ENCODE peak calls at places on chromosomes 7 and 10, in four cellular contexts. P is AG09309, M is ascending aorta, L is lung. X is an unnamed sample.

GRCh38 chr10:88213206-88213605 is 349.8 kb downstream of the PTEN start:
- DNase-seq in P (no peak), M (no peak), L (no peak), X (no peak)

GRCh38 chr7:151060416-151061234 is 1.2 kb downstream of the SLC4A2 start:
- DNase-seq in P (no peak), M (no peak), L (no peak), X (no peak)

GRCh38 chr7:25319707-25320106 is 91.4 kb upstream of the NPVF start:
- DNase-seq in P (no peak), M (no peak), L (no peak), X (peak; percentile 18)

GRCh38 chr7:38558786-38559185 is 72.4 kb downstream of the AMPH start:
- DNase-seq in P (no peak), M (no peak), L (no peak), X (no peak)

GRCh38 chr10:36555036-36555435 is 570.4 kb upstream of the ANKRD30A start:
- DNase-seq in P (no peak), M (no peak), L (no peak), X (no peak)

GRCh38 chr7:106098889-106099288 is 13.2 kb downstream of the SYPL1 start:
- DNase-seq in P (no peak), M (no peak), L (no peak), X (no peak)

GRCh38 chr7:477626-478220 is 41.9 kb downstream of the PDGFA start:
- DNase-seq in P (no peak), M (no peak), L (no peak), X (no peak)

GRCh38 chr7:101233907-101234547 is 3.6 kb downstream of the CLDN15 start:
- DNase-seq in P (no peak), M (no peak), L (no peak), X (no peak)

GRCh38 chr10:130807096-130807495 is 504.4 kb downstream of the TCERG1L start:
- DNase-seq in P (no peak), M (no peak), L (no peak), X (no peak)

GRCh38 chr7:13628231-13629001 is 361.1 kb downstream of the ETV1 start:
- DNase-seq in P (peak; percentile 44), M (no peak), L (no peak), X (no peak)

GRCh38 chr10:51100221-51100620 is 25.9 kb downstream of the PRKG1 start:
- DNase-seq in P (no peak), M (no peak), L (no peak), X (no peak)

GRCh38 chr10:51117053-51117660 is 42.9 kb downstream of the PRKG1 start:
- DNase-seq in P (no peak), M (no peak), L (no peak), X (no peak)

GRCh38 chr7:93147358-93147757 is 827 bp downstream of the SAMD9L start:
- DNase-seq in P (no peak), M (no peak), L (peak; percentile 42), X (peak; percentile 44)

GRCh38 chr7:140080919-140081318 is 18.2 kb upstream of the PARP12 start:
- DNase-seq in P (no peak), M (no peak), L (peak; percentile 22), X (no peak)

GRCh38 chr10:119297207-119297968 is 90.0 kb downstream of the GRK5 start:
- DNase-seq in P (no peak), M (no peak), L (no peak), X (no peak)

GRCh38 chr7:24700446-24701044 is 56.7 kb downstream of the GSDME start:
- DNase-seq in P (no peak), M (no peak), L (no peak), X (no peak)

GRCh38 chr7:84210301-84210700 is 15.7 kb upstream of the SEMA3A start:
- DNase-seq in P (no peak), M (no peak), L (no peak), X (no peak)

GRCh38 chr10:123583639-123584418 is 82.3 kb upstream of the GPR26 start:
- DNase-seq in P (peak; percentile 82), M (peak; percentile 95), L (peak; percentile 82), X (no peak)

GRCh38 chr7:129784783-129785456 is 167.8 kb downstream of the UBE2H start:
- DNase-seq in P (no peak), M (no peak), L (no peak), X (no peak)

GRCh38 chr10:48767752-48768450 is 83.2 kb downstream of the WDFY4 start:
- DNase-seq in P (no peak), M (no peak), L (no peak), X (no peak)

GRCh38 chr7:107318523-107319160 is 149.8 kb downstream of the HBP1 start:
- DNase-seq in P (no peak), M (no peak), L (no peak), X (no peak)

GRCh38 chr7:34747842-34748241 is 89.8 kb downstream of the NPSR1 start:
- DNase-seq in P (no peak), M (no peak), L (peak; percentile 34), X (no peak)

GRCh38 chr10:31479752-31480151 is 160.7 kb downstream of the ZEB1 start:
- DNase-seq in P (no peak), M (no peak), L (no peak), X (no peak)

GRCh38 chr7:16811555-16811954 is 6.8 kb upstream of the AGR2 start:
- DNase-seq in P (no peak), M (no peak), L (no peak), X (no peak)

GRCh38 chr10:78433722-78434535 is 400.3 kb downstream of the RPS24 start:
- DNase-seq in P (no peak), M (no peak), L (no peak), X (no peak)

GRCh38 chr7:123865517-123866117 is 20.6 kb downstream of the HYAL4 start:
- DNase-seq in P (peak; percentile 23), M (peak; percentile 70), L (peak; percentile 50), X (peak; percentile 30)

GRCh38 chr10:119409906-119410305 is 132.6 kb downstream of the RGS10 start:
- DNase-seq in P (no peak), M (no peak), L (no peak), X (no peak)

GRCh38 chr10:27364028-27364427 is 123.4 kb upstream of the ACBD5 start:
- DNase-seq in P (no peak), M (no peak), L (no peak), X (no peak)

GRCh38 chr7:138951953-138952352 is 29.2 kb downstream of the KIAA1549 start:
- DNase-seq in P (no peak), M (no peak), L (no peak), X (no peak)

GRCh38 chr10:24417053-24417452 is 208.1 kb downstream of the KIAA1217 start:
- DNase-seq in P (no peak), M (no peak), L (no peak), X (no peak)

GRCh38 chr10:24415455-24416169 is 206.7 kb downstream of the KIAA1217 start:
- DNase-seq in P (no peak), M (peak; percentile 66), L (peak; percentile 69), X (no peak)

GRCh38 chr10:24419067-24419466 is 210.1 kb downstream of the KIAA1217 start:
- DNase-seq in P (no peak), M (no peak), L (no peak), X (no peak)

GRCh38 chr10:24416248-24416647 is 207.3 kb downstream of the KIAA1217 start:
- DNase-seq in P (no peak), M (no peak), L (no peak), X (no peak)

DNA sequence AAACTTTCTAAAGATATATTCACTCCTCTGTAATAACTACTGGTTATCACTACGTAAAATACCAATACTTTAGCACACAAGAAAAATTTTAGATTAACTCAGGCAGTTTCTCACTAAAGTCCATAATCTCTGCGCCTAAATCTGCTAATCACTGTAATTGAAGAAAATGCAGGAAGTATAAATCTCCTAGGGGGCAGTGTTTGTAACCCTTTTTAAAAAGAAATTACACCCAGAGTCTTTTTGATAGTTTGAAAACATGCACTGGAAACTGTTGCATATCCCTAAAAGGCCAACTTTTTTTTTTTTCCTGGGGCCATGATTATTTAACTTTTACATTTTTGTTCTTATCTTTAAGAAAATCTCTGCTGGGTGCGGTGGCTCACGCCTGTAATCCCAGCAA is 209.6 kb downstream of the KIAA1217 start:
- DNase-seq in P (no peak), M (no peak), L (no peak), X (no peak)
- TF ChIP-seq CTCF in P (no peak), M (peak; percentile 30), L (no peak), X (no peak)

GRCh38 chr10:7130191-7130911 is 280.5 kb downstream of the SFMBT2 start:
- DNase-seq in P (no peak), M (no peak), L (no peak), X (no peak)
- H3K4me3 ChIP-seq in P (no peak overlapping the region), M (no peak overlapping the region), L (no peak overlapping the region), X (no peak overlapping the region)

GRCh38 chr7:104064969-104065387 is 75.5 kb upstream of the RELN start:
- DNase-seq in P (no peak), M (no peak), L (no peak), X (no peak)

GRCh38 chr7:104054362-104054761 is 64.9 kb upstream of the RELN start:
- DNase-seq in P (no peak), M (no peak), L (no peak), X (no peak)

GRCh38 chr7:104061652-104062051 is 72.2 kb upstream of the RELN start:
- DNase-seq in P (no peak), M (no peak), L (no peak), X (no peak)

GRCh38 chr7:104059103-104059502 is 69.6 kb upstream of the RELN start:
- DNase-seq in P (no peak), M (no peak), L (no peak), X (no peak)
- TF ChIP-seq CTCF in P (no peak), M (no peak), L (no peak), X (no peak)

GRCh38 chr7:1668932-1669485 is 1.1 kb upstream of the ELFN1 start:
- DNase-seq in P (no peak), M (peak; percentile 55), L (no peak), X (no peak)
- H3K4me3 ChIP-seq in P (no peak overlapping the region), M (no peak overlapping the region), L (no peak overlapping the region), X (no peak overlapping the region)

GRCh38 chr10:69333205-69333604 is 54.9 kb downstream of the HK1 start:
- DNase-seq in P (no peak), M (peak; percentile 90), L (peak; percentile 67), X (no peak)
- TF ChIP-seq CTCF in P (peak; percentile 30), M (peak; percentile 60), L (no peak), X (no peak)

GRCh38 chr10:35446439-35446838 is 110.1 kb downstream of the CCNY start:
- DNase-seq in P (no peak), M (no peak), L (no peak), X (no peak)

GRCh38 chr10:35445150-35445884 is 109.0 kb downstream of the CCNY start:
- DNase-seq in P (no peak), M (no peak), L (no peak), X (no peak)

GRCh38 chr10:35449944-35450343 is 113.6 kb downstream of the CCNY start:
- DNase-seq in P (no peak), M (no peak), L (no peak), X (no peak)

GRCh38 chr10:35448687-35449662 is 112.7 kb downstream of the CCNY start:
- DNase-seq in P (no peak), M (no peak), L (no peak), X (no peak)

GRCh38 chr10:35447693-35448407 is 111.5 kb downstream of the CCNY start:
- DNase-seq in P (peak; percentile 27), M (no peak), L (no peak), X (no peak)
- H3K4me3 ChIP-seq in P (no peak overlapping the region), M (no peak overlapping the region), L (no peak overlapping the region), X (no peak overlapping the region)

GRCh38 chr10:20625868-20626267 is 271.2 kb downstream of the NEBL start:
- DNase-seq in P (no peak), M (no peak), L (no peak), X (no peak)
- TF ChIP-seq CTCF in P (no peak), M (no peak), L (no peak), X (no peak)

X was measured in GM12864.